ENCODE peak calls at places on chromosomes 4 and X, in five cellular contexts. One of them, this sample, is unnamed.

GRCh38 chrX:30653415-30654131 is at the start of gene GK:
- DNase-seq in choroid plexus epithelial cell: no peak
- DNase-seq in fibroblast of lung: no peak
- DNase-seq in tibial nerve: no peak
- DNase-seq in lung: no peak
- DNase-seq in this sample: peak; percentile 26

GRCh38 chrX:63747331-63747730 is 37.7 kb downstream of the ARHGEF9 start:
- DNase-seq in choroid plexus epithelial cell: peak; percentile 83
- DNase-seq in fibroblast of lung: peak; percentile 74
- DNase-seq in tibial nerve: no peak
- DNase-seq in lung: no peak
- DNase-seq in this sample: peak; percentile 52

GRCh38 chr4:24763631-24764302 is 31.6 kb upstream of the SOD3 start:
- DNase-seq in choroid plexus epithelial cell: peak; percentile 65
- DNase-seq in fibroblast of lung: peak; percentile 90
- DNase-seq in tibial nerve: no peak
- DNase-seq in lung: no peak
- DNase-seq in this sample: no peak

GRCh38 chr4:2451821-2452785 is 16.8 kb upstream of the RNF4 start:
- DNase-seq in choroid plexus epithelial cell: no peak
- DNase-seq in fibroblast of lung: no peak
- DNase-seq in tibial nerve: no peak
- DNase-seq in lung: no peak
- DNase-seq in this sample: no peak

GRCh38 chr4:185566972-185567749 is 31.9 kb upstream of the PDLIM3 start:
- DNase-seq in choroid plexus epithelial cell: peak; percentile 89
- DNase-seq in fibroblast of lung: peak; percentile 87
- DNase-seq in tibial nerve: peak; percentile 26
- DNase-seq in lung: no peak
- DNase-seq in this sample: peak; percentile 20

GRCh38 chr4:148094149-148094548 is 348.1 kb downstream of the NR3C2 start:
- DNase-seq in choroid plexus epithelial cell: no peak
- DNase-seq in fibroblast of lung: no peak
- DNase-seq in tibial nerve: no peak
- DNase-seq in lung: no peak
- DNase-seq in this sample: no peak

GRCh38 chr4:17490575-17491059 is 21.3 kb downstream of the QDPR start:
- DNase-seq in choroid plexus epithelial cell: no peak
- DNase-seq in fibroblast of lung: no peak
- DNase-seq in tibial nerve: no peak
- DNase-seq in lung: no peak
- DNase-seq in this sample: no peak

GRCh38 chr4:76677571-76678326 is 220.2 kb downstream of the SOWAHB start:
- DNase-seq in choroid plexus epithelial cell: peak; percentile 33
- DNase-seq in fibroblast of lung: no peak
- DNase-seq in tibial nerve: no peak
- DNase-seq in lung: no peak
- DNase-seq in this sample: no peak

GRCh38 chr4:6079965-6080364 is 61.7 kb upstream of the C4orf50 start:
- DNase-seq in choroid plexus epithelial cell: no peak
- DNase-seq in fibroblast of lung: no peak
- DNase-seq in tibial nerve: no peak
- DNase-seq in lung: no peak
- DNase-seq in this sample: no peak

GRCh38 chr4:112626228-112626627 is 10.5 kb downstream of the ZGRF1 start:
- DNase-seq in choroid plexus epithelial cell: no peak
- DNase-seq in fibroblast of lung: no peak
- DNase-seq in tibial nerve: no peak
- DNase-seq in lung: no peak
- DNase-seq in this sample: no peak

GRCh38 chrX:96480081-96480480 is 204.6 kb upstream of the DIAPH2 start:
- DNase-seq in choroid plexus epithelial cell: peak; percentile 37
- DNase-seq in fibroblast of lung: peak; percentile 48
- DNase-seq in tibial nerve: no peak
- DNase-seq in lung: no peak
- DNase-seq in this sample: peak; percentile 60

GRCh38 chr4:57553695-57554094 is 443.5 kb upstream of the IGFBP7 start:
- DNase-seq in choroid plexus epithelial cell: no peak
- DNase-seq in fibroblast of lung: no peak
- DNase-seq in tibial nerve: no peak
- DNase-seq in lung: no peak
- DNase-seq in this sample: no peak

GRCh38 chr4:99945718-99946345 is 586 bp downstream of the DNAJB14 start:
- DNase-seq in choroid plexus epithelial cell: peak; percentile 43
- DNase-seq in fibroblast of lung: peak; percentile 41
- DNase-seq in tibial nerve: no peak
- DNase-seq in lung: no peak
- DNase-seq in this sample: no peak

DNA sequence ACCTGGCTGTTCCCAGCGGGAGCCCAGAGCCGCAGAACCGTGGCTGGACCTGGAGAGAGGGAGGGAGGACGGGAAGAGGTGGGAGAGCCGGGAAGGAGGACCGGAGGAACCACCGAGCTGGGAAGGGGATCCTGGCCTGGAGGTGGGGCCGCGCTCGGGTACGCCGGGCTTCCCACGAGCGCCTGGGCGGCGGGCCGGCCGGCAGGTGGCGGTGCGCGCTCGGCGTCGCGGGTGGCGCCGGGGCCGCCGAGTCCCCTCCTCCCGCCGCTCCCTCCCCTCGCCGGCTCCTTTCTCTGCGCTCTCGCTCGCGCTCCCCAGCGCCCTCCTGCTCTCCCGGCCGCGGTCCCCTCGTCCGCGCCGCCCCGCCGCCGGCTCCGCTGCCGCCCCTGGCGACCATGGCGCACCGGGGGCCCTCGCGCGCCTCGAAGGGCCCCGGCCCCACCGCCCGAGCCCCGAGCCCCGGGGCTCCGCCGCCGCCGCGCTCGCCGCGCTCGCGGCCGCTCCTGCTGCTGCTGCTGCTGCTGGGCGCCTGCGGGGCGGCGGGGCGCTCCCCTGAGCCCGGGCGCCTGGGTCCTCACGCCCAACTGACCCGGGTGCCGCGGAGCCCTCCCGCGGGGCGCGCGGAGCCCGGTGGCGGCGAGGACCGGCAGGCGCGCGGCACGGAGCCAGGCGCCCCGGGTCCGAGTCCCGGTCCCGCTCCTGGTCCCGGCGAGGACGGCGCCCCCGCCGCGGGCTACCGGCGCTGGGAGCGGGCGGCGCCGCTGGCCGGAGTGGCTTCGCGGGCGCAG is at the start of gene SORCS2:
- DNase-seq in choroid plexus epithelial cell: peak; percentile 54
- DNase-seq in fibroblast of lung: peak; percentile 53
- DNase-seq in tibial nerve: peak; percentile 49
- DNase-seq in lung: no peak
- DNase-seq in this sample: peak; percentile 79
- H3K4me3 ChIP-seq in choroid plexus epithelial cell: peak within 1 kb of the TSS; percentile 39
- H3K4me3 ChIP-seq in fibroblast of lung: no peak within 1 kb of the TSS
- H3K4me3 ChIP-seq in tibial nerve: peak within 1 kb of the TSS; percentile 69
- H3K4me3 ChIP-seq in lung: no peak within 1 kb of the TSS
- H3K4me3 ChIP-seq in this sample: peak within 1 kb of the TSS; percentile 32

DNA sequence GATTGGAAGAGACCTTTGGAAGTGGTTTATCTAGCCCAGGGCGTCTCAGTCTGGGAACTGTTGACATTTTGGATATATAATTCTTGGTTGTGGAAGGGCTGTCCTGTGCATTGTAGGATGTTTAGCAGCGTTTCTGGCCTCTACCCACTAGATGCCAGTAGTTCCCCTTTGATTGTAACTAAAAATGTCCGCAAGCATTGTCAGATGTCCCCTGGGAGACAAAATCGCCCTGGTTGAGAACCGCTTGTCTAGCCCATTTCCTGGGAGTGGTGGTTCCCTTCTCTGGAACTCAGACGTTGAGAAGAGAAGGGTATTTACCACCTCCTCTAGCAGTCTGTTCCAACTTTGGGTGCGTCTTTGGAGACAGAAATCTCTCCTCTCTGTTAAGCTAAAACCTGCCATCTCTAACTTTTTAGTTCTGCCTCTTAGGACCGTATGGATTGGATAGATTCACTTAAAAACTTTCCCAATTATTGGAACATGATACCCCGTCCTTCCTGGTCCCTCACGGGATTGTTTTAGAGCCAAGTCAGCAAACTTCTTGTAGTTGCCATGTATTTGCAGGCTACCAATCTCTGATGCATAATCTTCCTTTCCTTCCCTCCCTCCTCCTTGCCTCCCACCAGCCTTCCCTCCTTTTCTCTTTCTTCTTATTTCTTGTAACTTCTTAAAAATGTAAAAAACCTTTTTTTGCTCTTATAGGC is 13.9 kb downstream of the TMEM165 start:
- DNase-seq in choroid plexus epithelial cell: peak; percentile 67
- DNase-seq in fibroblast of lung: no peak
- DNase-seq in tibial nerve: no peak
- DNase-seq in lung: no peak
- DNase-seq in this sample: peak; percentile 66
- TF ChIP-seq CTCF in choroid plexus epithelial cell: peak; percentile 54
- TF ChIP-seq CTCF in fibroblast of lung: peak; percentile 33
- TF ChIP-seq CTCF in tibial nerve: peak; percentile 14
- TF ChIP-seq CTCF in lung: no peak
- TF ChIP-seq CTCF in this sample: peak; percentile 38

GRCh38 chr4:61373901-61374611 is 173.9 kb downstream of the ADGRL3 start:
- DNase-seq in choroid plexus epithelial cell: peak; percentile 68
- DNase-seq in fibroblast of lung: peak; percentile 74
- DNase-seq in tibial nerve: no peak
- DNase-seq in lung: no peak
- DNase-seq in this sample: peak; percentile 63
- H3K4me3 ChIP-seq in choroid plexus epithelial cell: no peak overlapping the region
- H3K4me3 ChIP-seq in fibroblast of lung: no peak overlapping the region
- H3K4me3 ChIP-seq in tibial nerve: no peak overlapping the region
- H3K4me3 ChIP-seq in lung: no peak overlapping the region
- H3K4me3 ChIP-seq in this sample: no peak overlapping the region

GRCh38 chr4:139938414-139938813 is 215.6 kb downstream of the MAML3 start:
- DNase-seq in choroid plexus epithelial cell: no peak
- DNase-seq in fibroblast of lung: no peak
- DNase-seq in tibial nerve: no peak
- DNase-seq in lung: no peak
- DNase-seq in this sample: no peak

GRCh38 chr4:139934786-139935330 is 219.1 kb downstream of the MAML3 start:
- DNase-seq in choroid plexus epithelial cell: no peak
- DNase-seq in fibroblast of lung: no peak
- DNase-seq in tibial nerve: no peak
- DNase-seq in lung: no peak
- DNase-seq in this sample: no peak

GRCh38 chr4:139933541-139933940 is 220.4 kb downstream of the MAML3 start:
- DNase-seq in choroid plexus epithelial cell: no peak
- DNase-seq in fibroblast of lung: no peak
- DNase-seq in tibial nerve: no peak
- DNase-seq in lung: no peak
- DNase-seq in this sample: no peak

GRCh38 chr4:139934336-139934735 is 219.6 kb downstream of the MAML3 start:
- DNase-seq in choroid plexus epithelial cell: peak; percentile 27
- DNase-seq in fibroblast of lung: peak; percentile 36
- DNase-seq in tibial nerve: no peak
- DNase-seq in lung: no peak
- DNase-seq in this sample: peak; percentile 27

DNA sequence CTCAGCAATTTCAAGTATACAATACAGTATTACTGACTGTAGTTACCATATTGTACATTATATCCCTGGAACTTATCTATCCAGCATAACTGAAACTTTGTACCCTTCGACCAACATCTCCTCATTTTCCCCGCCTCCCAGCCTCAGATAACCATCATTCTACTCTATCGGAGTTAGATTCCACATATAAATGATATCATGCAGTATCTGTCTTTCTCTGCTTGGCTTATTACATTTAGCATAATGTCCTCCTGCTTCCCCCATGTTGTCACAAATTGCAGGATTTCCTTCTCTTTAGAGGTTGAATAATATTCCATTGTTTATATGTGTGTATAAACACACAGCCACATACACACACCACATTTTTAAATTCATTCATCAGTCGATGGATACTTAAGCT is 218.1 kb downstream of the MAML3 start:
- DNase-seq in choroid plexus epithelial cell: no peak
- DNase-seq in fibroblast of lung: no peak
- DNase-seq in tibial nerve: no peak
- DNase-seq in lung: no peak
- DNase-seq in this sample: no peak
- TF ChIP-seq CTCF in choroid plexus epithelial cell: no peak
- TF ChIP-seq CTCF in fibroblast of lung: no peak
- TF ChIP-seq CTCF in tibial nerve: no peak
- TF ChIP-seq CTCF in lung: no peak
- TF ChIP-seq CTCF in this sample: no peak

GRCh38 chr4:4864443-4864939 is 5.0 kb downstream of the MSX1 start:
- DNase-seq in choroid plexus epithelial cell: no peak
- DNase-seq in fibroblast of lung: no peak
- DNase-seq in tibial nerve: no peak
- DNase-seq in lung: no peak
- DNase-seq in this sample: no peak
- H3K4me3 ChIP-seq in choroid plexus epithelial cell: peak overlapping the region; percentile 37
- H3K4me3 ChIP-seq in fibroblast of lung: no peak overlapping the region
- H3K4me3 ChIP-seq in tibial nerve: no peak overlapping the region
- H3K4me3 ChIP-seq in lung: no peak overlapping the region
- H3K4me3 ChIP-seq in this sample: no peak overlapping the region

GRCh38 chr4:18691431-18692200 is 670.1 kb upstream of the LCORL start:
- DNase-seq in choroid plexus epithelial cell: peak; percentile 25
- DNase-seq in fibroblast of lung: peak; percentile 3
- DNase-seq in tibial nerve: no peak
- DNase-seq in lung: no peak
- DNase-seq in this sample: no peak

GRCh38 chr4:18698119-18698883 is 676.7 kb upstream of the LCORL start:
- DNase-seq in choroid plexus epithelial cell: no peak
- DNase-seq in fibroblast of lung: no peak
- DNase-seq in tibial nerve: no peak
- DNase-seq in lung: no peak
- DNase-seq in this sample: no peak

GRCh38 chr4:18695733-18696527 is 674.4 kb upstream of the LCORL start:
- DNase-seq in choroid plexus epithelial cell: no peak
- DNase-seq in fibroblast of lung: no peak
- DNase-seq in tibial nerve: no peak
- DNase-seq in lung: no peak
- DNase-seq in this sample: no peak
- TF ChIP-seq CTCF in choroid plexus epithelial cell: peak; percentile 41
- TF ChIP-seq CTCF in fibroblast of lung: peak; percentile 7
- TF ChIP-seq CTCF in tibial nerve: no peak
- TF ChIP-seq CTCF in lung: no peak
- TF ChIP-seq CTCF in this sample: peak; percentile 10

This sample was measured in foreskin fibroblast.